ENCODE peak calls at places on chromosomes 6 and 20, in seven cellular contexts. One of them, this sample, is unnamed. For H3K36me3, the result is how much of the 10 kb centered on the place peaks cover.

GRCh38 chr20:53901064-53901463 is 169.3 kb downstream of the BCAS1 start:
- DNase-seq in left ventricle myocardium inferior: no peak
- DNase-seq in gastrocnemius medialis: no peak
- DNase-seq in MG63: peak
- DNase-seq in heart right ventricle: no peak
- DNase-seq in hepatocyte: peak
- DNase-seq in ovary: no peak
- DNase-seq in this sample: peak

GRCh38 chr6:107644513-107644912 is 154.6 kb downstream of the SOBP start:
- DNase-seq in left ventricle myocardium inferior: no peak
- DNase-seq in gastrocnemius medialis: no peak
- DNase-seq in MG63: no peak
- DNase-seq in heart right ventricle: no peak
- DNase-seq in hepatocyte: no peak
- DNase-seq in ovary: no peak
- DNase-seq in this sample: no peak

GRCh38 chr6:143397229-143398222 is 53.0 kb downstream of the ADAT2 start:
- DNase-seq in left ventricle myocardium inferior: no peak
- DNase-seq in gastrocnemius medialis: peak
- DNase-seq in MG63: peak
- DNase-seq in heart right ventricle: no peak
- DNase-seq in hepatocyte: peak
- DNase-seq in ovary: peak
- DNase-seq in this sample: peak

GRCh38 chr20:29878777-29879442 is 1378.6 kb upstream of the DEFB115 start:
- DNase-seq in left ventricle myocardium inferior: no peak
- DNase-seq in gastrocnemius medialis: no peak
- DNase-seq in MG63: no peak
- DNase-seq in heart right ventricle: peak
- DNase-seq in hepatocyte: no peak
- DNase-seq in ovary: no peak
- DNase-seq in this sample: no peak

GRCh38 chr6:34205466-34205865 is 31.2 kb upstream of the HMGA1 start:
- DNase-seq in left ventricle myocardium inferior: no peak
- DNase-seq in gastrocnemius medialis: no peak
- DNase-seq in MG63: no peak
- DNase-seq in heart right ventricle: no peak
- DNase-seq in hepatocyte: no peak
- DNase-seq in ovary: no peak
- DNase-seq in this sample: no peak

GRCh38 chr6:121522265-121522664 is 86.8 kb downstream of the GJA1 start:
- DNase-seq in left ventricle myocardium inferior: no peak
- DNase-seq in gastrocnemius medialis: no peak
- DNase-seq in MG63: peak
- DNase-seq in heart right ventricle: no peak
- DNase-seq in hepatocyte: peak
- DNase-seq in ovary: no peak
- DNase-seq in this sample: peak

GRCh38 chr20:54140927-54141566 is 32.7 kb downstream of the CYP24A1 start:
- DNase-seq in left ventricle myocardium inferior: no peak
- DNase-seq in gastrocnemius medialis: no peak
- DNase-seq in MG63: no peak
- DNase-seq in heart right ventricle: no peak
- DNase-seq in hepatocyte: no peak
- DNase-seq in ovary: no peak
- DNase-seq in this sample: no peak

GRCh38 chr6:119346450-119346849 is 3.1 kb downstream of the MAN1A1 start:
- DNase-seq in left ventricle myocardium inferior: no peak
- DNase-seq in gastrocnemius medialis: no peak
- DNase-seq in MG63: no peak
- DNase-seq in heart right ventricle: no peak
- DNase-seq in hepatocyte: no peak
- DNase-seq in ovary: no peak
- DNase-seq in this sample: no peak

GRCh38 chr6:157187182-157188093 is 135.9 kb downstream of the TMEM242 start:
- DNase-seq in left ventricle myocardium inferior: no peak
- DNase-seq in gastrocnemius medialis: peak
- DNase-seq in MG63: no peak
- DNase-seq in heart right ventricle: no peak
- DNase-seq in hepatocyte: peak
- DNase-seq in ovary: no peak
- DNase-seq in this sample: no peak

GRCh38 chr6:160238234-160238633 is 20.4 kb downstream of the SLC22A2 start:
- DNase-seq in left ventricle myocardium inferior: no peak
- DNase-seq in gastrocnemius medialis: no peak
- DNase-seq in MG63: no peak
- DNase-seq in heart right ventricle: no peak
- DNase-seq in hepatocyte: no peak
- DNase-seq in ovary: no peak
- DNase-seq in this sample: no peak

GRCh38 chr6:148548065-148548748 is 198.6 kb upstream of the UST start:
- DNase-seq in left ventricle myocardium inferior: peak
- DNase-seq in gastrocnemius medialis: no peak
- DNase-seq in MG63: no peak
- DNase-seq in heart right ventricle: peak
- DNase-seq in hepatocyte: no peak
- DNase-seq in ovary: no peak
- DNase-seq in this sample: peak

GRCh38 chr6:53347250-53347920 is 1.4 kb downstream of the ELOVL5 start:
- DNase-seq in left ventricle myocardium inferior: no peak
- DNase-seq in gastrocnemius medialis: no peak
- DNase-seq in MG63: no peak
- DNase-seq in heart right ventricle: no peak
- DNase-seq in hepatocyte: peak
- DNase-seq in ovary: no peak
- DNase-seq in this sample: no peak

GRCh38 chr6:108134213-108134973 is 31.4 kb upstream of the NR2E1 start:
- DNase-seq in left ventricle myocardium inferior: no peak
- DNase-seq in gastrocnemius medialis: no peak
- DNase-seq in MG63: no peak
- DNase-seq in heart right ventricle: no peak
- DNase-seq in hepatocyte: no peak
- DNase-seq in ovary: no peak
- DNase-seq in this sample: no peak

GRCh38 chr20:58100731-58101356 is 127.6 kb downstream of the ANKRD60 start:
- DNase-seq in left ventricle myocardium inferior: no peak
- DNase-seq in gastrocnemius medialis: no peak
- DNase-seq in MG63: no peak
- DNase-seq in heart right ventricle: no peak
- DNase-seq in hepatocyte: no peak
- DNase-seq in ovary: no peak
- DNase-seq in this sample: no peak

GRCh38 chr6:153058909-153059308 is 56.4 kb upstream of the MTRF1L start:
- DNase-seq in left ventricle myocardium inferior: no peak
- DNase-seq in gastrocnemius medialis: no peak
- DNase-seq in MG63: no peak
- DNase-seq in heart right ventricle: no peak
- DNase-seq in hepatocyte: no peak
- DNase-seq in ovary: no peak
- DNase-seq in this sample: no peak

GRCh38 chr6:10968776-10969175 is 75.3 kb downstream of the ELOVL2 start:
- DNase-seq in left ventricle myocardium inferior: no peak
- DNase-seq in gastrocnemius medialis: no peak
- DNase-seq in MG63: peak
- DNase-seq in heart right ventricle: no peak
- DNase-seq in hepatocyte: no peak
- DNase-seq in ovary: no peak
- DNase-seq in this sample: peak

GRCh38 chr6:109865968-109866367 is 112.1 kb upstream of the GPR6 start:
- DNase-seq in left ventricle myocardium inferior: no peak
- DNase-seq in gastrocnemius medialis: no peak
- DNase-seq in MG63: no peak
- DNase-seq in heart right ventricle: no peak
- DNase-seq in hepatocyte: no peak
- DNase-seq in ovary: no peak
- DNase-seq in this sample: no peak

GRCh38 chr6:33017694-33018353 is 8.4 kb upstream of the HLA-DOA start:
- DNase-seq in left ventricle myocardium inferior: no peak
- DNase-seq in gastrocnemius medialis: no peak
- DNase-seq in MG63: no peak
- DNase-seq in heart right ventricle: no peak
- DNase-seq in hepatocyte: no peak
- DNase-seq in ovary: no peak
- DNase-seq in this sample: no peak

GRCh38 chr6:169046483-169047192 is 207.0 kb downstream of the THBS2 start:
- DNase-seq in left ventricle myocardium inferior: no peak
- DNase-seq in gastrocnemius medialis: peak
- DNase-seq in MG63: peak
- DNase-seq in heart right ventricle: no peak
- DNase-seq in hepatocyte: no peak
- DNase-seq in ovary: no peak
- DNase-seq in this sample: no peak

DNA sequence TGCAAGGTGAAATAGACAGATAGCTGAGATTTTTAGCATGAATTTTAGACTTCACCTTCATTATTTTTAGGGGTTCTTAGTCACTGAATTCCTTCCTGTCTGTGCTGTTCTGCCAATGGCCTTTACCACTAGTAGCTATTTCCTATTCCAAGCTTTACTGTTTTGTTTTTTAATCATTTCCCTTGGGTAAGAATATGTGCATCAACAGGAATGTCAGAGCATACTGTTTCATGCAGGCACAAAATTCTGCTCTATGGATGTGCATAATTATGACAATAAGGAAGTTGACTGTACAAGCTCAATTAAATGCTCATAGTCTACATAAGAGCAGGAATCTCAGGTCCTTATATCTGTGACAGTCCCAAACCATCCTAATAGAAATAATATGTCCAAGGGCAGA is 5.0 kb downstream of the TNFAIP3 start:
- DNase-seq in left ventricle myocardium inferior: no peak
- DNase-seq in gastrocnemius medialis: no peak
- DNase-seq in MG63: no peak
- DNase-seq in heart right ventricle: no peak
- DNase-seq in hepatocyte: no peak
- DNase-seq in ovary: no peak
- DNase-seq in this sample: no peak
- H3K4me3 ChIP-seq in left ventricle myocardium inferior: peak
- H3K4me3 ChIP-seq in gastrocnemius medialis: no peak
- H3K4me3 ChIP-seq in MG63: no peak
- H3K4me3 ChIP-seq in heart right ventricle: no peak
- H3K4me3 ChIP-seq in hepatocyte: no peak
- H3K4me3 ChIP-seq in ovary: peak
- H3K4me3 ChIP-seq in this sample: no peak

GRCh38 chr6:43781941-43782704 is 12.1 kb downstream of the VEGFA start:
- DNase-seq in left ventricle myocardium inferior: no peak
- DNase-seq in gastrocnemius medialis: no peak
- DNase-seq in MG63: no peak
- DNase-seq in heart right ventricle: no peak
- DNase-seq in hepatocyte: no peak
- DNase-seq in ovary: no peak
- DNase-seq in this sample: no peak
- H3K36me3 ChIP-seq in left ventricle myocardium inferior: half or more
- H3K36me3 ChIP-seq in gastrocnemius medialis: under half
- H3K36me3 ChIP-seq in MG63: half or more
- H3K36me3 ChIP-seq in heart right ventricle: half or more
- H3K36me3 ChIP-seq in hepatocyte: under half
- H3K36me3 ChIP-seq in ovary: under half
- H3K36me3 ChIP-seq in this sample: half or more

GRCh38 chr20:2693996-2694471 is 1.5 kb downstream of the EBF4 start:
- DNase-seq in left ventricle myocardium inferior: no peak
- DNase-seq in gastrocnemius medialis: no peak
- DNase-seq in MG63: no peak
- DNase-seq in heart right ventricle: no peak
- DNase-seq in hepatocyte: no peak
- DNase-seq in ovary: peak
- DNase-seq in this sample: no peak
- H3K4me3 ChIP-seq in left ventricle myocardium inferior: peak
- H3K4me3 ChIP-seq in gastrocnemius medialis: peak
- H3K4me3 ChIP-seq in MG63: no peak
- H3K4me3 ChIP-seq in heart right ventricle: no peak
- H3K4me3 ChIP-seq in hepatocyte: no peak
- H3K4me3 ChIP-seq in ovary: peak
- H3K4me3 ChIP-seq in this sample: no peak

GRCh38 chr20:49872056-49872455 is 43.3 kb downstream of the SPATA2 start:
- DNase-seq in left ventricle myocardium inferior: no peak
- DNase-seq in gastrocnemius medialis: no peak
- DNase-seq in MG63: no peak
- DNase-seq in heart right ventricle: no peak
- DNase-seq in hepatocyte: no peak
- DNase-seq in ovary: no peak
- DNase-seq in this sample: no peak
- H3K36me3 ChIP-seq in left ventricle myocardium inferior: under half
- H3K36me3 ChIP-seq in gastrocnemius medialis: under half
- H3K36me3 ChIP-seq in MG63: under half
- H3K36me3 ChIP-seq in heart right ventricle: under half
- H3K36me3 ChIP-seq in hepatocyte: under half
- H3K36me3 ChIP-seq in ovary: under half
- H3K36me3 ChIP-seq in this sample: under half

DNA sequence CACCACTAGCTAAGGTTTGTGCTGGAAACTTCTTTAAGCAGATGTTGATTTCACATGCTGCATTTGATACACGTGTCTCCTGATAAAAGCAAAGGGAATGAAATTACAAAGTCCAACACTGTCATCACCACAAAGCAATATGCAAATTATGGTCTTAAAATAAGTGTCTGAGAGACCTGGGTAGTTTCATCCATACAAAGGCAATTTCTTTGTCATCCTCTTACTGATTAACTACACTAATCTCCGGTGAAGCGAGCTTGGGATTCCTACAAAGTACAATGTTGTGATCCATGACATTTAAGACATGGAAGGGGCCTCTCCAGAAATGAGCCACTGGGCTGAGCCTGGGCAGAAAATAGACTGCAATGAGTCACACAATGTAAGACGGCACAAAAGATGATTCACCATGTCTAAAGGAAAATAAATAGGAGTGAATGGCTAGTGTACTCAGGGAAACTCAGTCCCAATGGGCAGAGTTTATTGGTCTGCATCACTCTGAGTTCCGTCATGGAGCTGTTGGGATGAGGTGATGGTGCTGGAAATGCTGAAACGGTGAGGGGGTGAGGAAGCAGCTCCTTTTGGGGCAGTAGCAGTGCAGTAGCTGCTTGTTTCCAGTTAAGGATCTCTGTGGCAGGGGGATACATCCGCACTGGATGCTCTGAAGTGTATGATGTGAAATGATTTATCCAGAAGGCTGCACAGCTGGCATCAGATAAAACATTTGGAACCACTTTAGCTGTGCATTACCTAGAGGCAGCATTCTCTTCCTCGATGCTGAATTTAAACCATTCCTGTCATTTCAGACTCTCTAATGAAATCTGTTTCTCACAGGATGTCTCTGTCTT is 103.3 kb downstream of the IBTK start:
- DNase-seq in left ventricle myocardium inferior: no peak
- DNase-seq in gastrocnemius medialis: peak
- DNase-seq in MG63: peak
- DNase-seq in heart right ventricle: no peak
- DNase-seq in hepatocyte: peak
- DNase-seq in ovary: no peak
- DNase-seq in this sample: peak
- H3K4me3 ChIP-seq in left ventricle myocardium inferior: peak
- H3K4me3 ChIP-seq in gastrocnemius medialis: no peak
- H3K4me3 ChIP-seq in MG63: no peak
- H3K4me3 ChIP-seq in heart right ventricle: no peak
- H3K4me3 ChIP-seq in hepatocyte: no peak
- H3K4me3 ChIP-seq in ovary: no peak
- H3K4me3 ChIP-seq in this sample: no peak

DNA sequence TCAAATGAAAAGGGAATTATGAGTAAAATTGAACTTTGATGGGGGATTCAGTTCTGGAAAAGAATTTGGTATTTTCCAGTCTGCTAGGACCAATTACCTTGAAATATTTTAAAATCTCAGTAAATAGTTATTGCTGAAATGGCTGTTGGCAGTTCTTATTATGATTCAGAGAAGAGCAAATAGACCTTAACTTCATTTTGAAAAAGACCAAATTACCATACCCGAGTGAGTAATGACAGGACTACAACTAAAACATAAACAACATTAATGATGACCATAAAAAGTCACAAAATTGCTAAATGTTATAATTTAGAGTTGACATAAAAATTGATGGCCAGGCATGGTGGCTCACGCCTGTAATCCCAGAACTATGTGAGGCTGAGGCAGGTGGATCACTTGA is 21.7 kb downstream of the TRIM38 start:
- DNase-seq in left ventricle myocardium inferior: no peak
- DNase-seq in gastrocnemius medialis: no peak
- DNase-seq in MG63: no peak
- DNase-seq in heart right ventricle: no peak
- DNase-seq in hepatocyte: no peak
- DNase-seq in ovary: no peak
- DNase-seq in this sample: no peak
- H3K36me3 ChIP-seq in left ventricle myocardium inferior: under half
- H3K36me3 ChIP-seq in gastrocnemius medialis: under half
- H3K36me3 ChIP-seq in MG63: under half
- H3K36me3 ChIP-seq in heart right ventricle: under half
- H3K36me3 ChIP-seq in hepatocyte: under half
- H3K36me3 ChIP-seq in ovary: under half
- H3K36me3 ChIP-seq in this sample: under half

This sample was measured in BJ.